ENCODE peak calls at places on chromosome 15, in four cellular contexts. S is HepG2, Q is SK-N-SH, U is K562. O is an unnamed sample.

GRCh38 chr15:34217587-34218225 is 7.1 kb upstream of the EMC4 start:
- DNase-seq in Q (no peak), S (no peak), U (peak; percentile 18), O (no peak)

GRCh38 chr15:92719024-92719423 is 63.4 kb upstream of the FAM174B start:
- DNase-seq in U (no peak), S (no peak), Q (no peak), O (no peak)

GRCh38 chr15:92797168-92798052 is 102.7 kb upstream of the CHD2 start:
- DNase-seq in Q (peak; percentile 62), S (peak; percentile 78), U (peak; percentile 58), O (peak; percentile 73)

GRCh38 chr15:27827336-27827735 is 271.8 kb downstream of the OCA2 start:
- DNase-seq in Q (no peak), S (no peak), U (no peak), O (no peak)

GRCh38 chr15:69403611-69404010 is 10.5 kb upstream of the KIF23 start:
- DNase-seq in Q (no peak), U (no peak), S (no peak), O (no peak)

GRCh38 chr15:45855907-45856579 is 221.2 kb downstream of the SQOR start:
- DNase-seq in U (no peak), Q (no peak), S (no peak), O (no peak)

GRCh38 chr15:66962522-66962921 is 102.9 kb upstream of the SMAD3 start:
- DNase-seq in S (no peak), U (no peak), Q (no peak), O (no peak)

GRCh38 chr15:48021336-48022086 is 99.3 kb upstream of the SLC24A5 start:
- DNase-seq in S (no peak), U (no peak), Q (no peak), O (no peak)

GRCh38 chr15:83793069-83793468 is 139.1 kb downstream of the ADAMTSL3 start:
- DNase-seq in Q (no peak), U (no peak), S (no peak), O (no peak)

GRCh38 chr15:92818658-92819311 is 81.3 kb upstream of the CHD2 start:
- DNase-seq in U (no peak), S (no peak), Q (no peak), O (no peak)

GRCh38 chr15:71228403-71228802 is 113.1 kb downstream of the THSD4 start:
- DNase-seq in Q (no peak), U (no peak), S (no peak), O (no peak)
- H3K4me3 ChIP-seq in Q (no peak overlapping the region), U (no peak overlapping the region), S (no peak overlapping the region), O (no peak overlapping the region)

DNA sequence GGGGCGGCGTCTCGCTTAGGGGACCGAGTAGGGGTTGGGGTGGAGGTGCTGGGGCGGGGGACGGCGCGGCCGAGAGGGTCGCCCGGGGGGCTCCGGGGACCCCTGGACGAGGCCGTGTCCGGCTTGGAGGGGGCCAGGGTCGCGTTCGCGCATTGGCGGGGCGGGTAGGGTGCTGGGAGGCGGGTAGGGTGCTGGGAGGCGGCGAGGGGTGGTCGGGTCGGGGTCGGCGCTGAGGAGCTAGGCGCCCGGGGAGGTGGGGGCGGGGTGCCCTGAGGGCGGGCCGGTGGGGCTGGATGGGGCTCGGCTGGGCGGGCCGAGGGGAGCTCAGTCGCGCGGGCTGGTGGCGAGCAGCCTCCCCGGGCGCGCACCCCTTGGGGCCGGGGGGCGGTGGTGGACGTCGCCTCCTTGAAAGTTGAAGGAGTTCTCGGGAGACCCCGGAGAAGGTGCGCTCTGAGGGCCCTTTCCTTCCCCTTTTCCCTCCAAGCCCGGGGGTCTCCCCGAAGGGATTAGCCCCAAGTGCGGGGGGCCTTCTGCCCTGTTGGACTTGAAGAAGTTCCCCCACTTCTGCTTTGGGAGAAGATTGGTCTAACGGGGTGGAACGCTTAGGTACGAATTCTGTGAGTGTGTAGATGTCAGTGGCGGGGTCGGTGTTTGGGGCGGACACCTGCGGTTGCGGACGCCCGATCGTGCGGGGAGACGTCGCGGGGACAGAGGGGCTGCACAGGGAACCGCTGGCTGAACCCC is 545 bp downstream of the MEF2A start:
- DNase-seq in S (no peak), Q (peak; percentile 76), U (peak; percentile 61), O (no peak)
- TF ChIP-seq ELF1 in S (no peak), Q (no peak), U (no peak), O (no peak)

GRCh38 chr15:51390932-51391432 is 49.5 kb downstream of the GLDN start:
- DNase-seq in S (no peak), U (no peak), Q (no peak), O (no peak)
- H3K4me2 ChIP-seq in S (no peak overlapping the region), U (no peak overlapping the region), Q (no peak overlapping the region), O (no peak overlapping the region)

GRCh38 chr15:88803241-88803919 is at the start of gene ACAN:
- DNase-seq in S (no peak), Q (peak; percentile 72), U (no peak), O (no peak)
- H3K4me3 ChIP-seq in S (no peak within 1 kb of the TSS), Q (no peak within 1 kb of the TSS), U (no peak within 1 kb of the TSS), O (no peak within 1 kb of the TSS)

DNA sequence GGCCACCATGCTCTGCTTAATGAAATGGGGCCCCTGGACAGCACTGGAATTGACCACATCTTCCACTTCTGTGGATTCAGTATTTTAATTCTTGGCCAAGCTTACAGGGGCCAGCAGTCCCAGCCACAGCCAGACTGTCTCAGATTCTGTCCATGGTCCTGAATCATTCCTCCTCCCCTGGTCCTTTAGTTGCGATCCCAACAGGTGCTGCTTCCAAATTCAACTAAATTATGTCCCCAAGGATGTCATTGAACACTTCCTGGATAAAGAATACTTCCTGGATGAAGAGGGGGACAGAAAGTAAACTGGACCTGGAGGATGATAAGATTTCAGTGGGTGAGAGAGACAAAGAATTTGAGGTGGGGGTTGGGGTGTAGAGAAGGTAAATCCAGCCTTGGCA is 111.1 kb upstream of the FOXB1 start:
- DNase-seq in U (no peak), S (no peak), Q (no peak), O (no peak)
- TF ChIP-seq ELF1 in U (no peak), S (no peak), Q (no peak), O (no peak)

GRCh38 chr15:89119489-89120478 is 31.5 kb downstream of the ABHD2 start:
- DNase-seq in Q (no peak), S (peak; percentile 51), U (no peak), O (no peak)
- H3K4me2 ChIP-seq in Q (peak overlapping the region; percentile 23), S (no peak overlapping the region), U (no peak overlapping the region), O (no peak overlapping the region)

DNA sequence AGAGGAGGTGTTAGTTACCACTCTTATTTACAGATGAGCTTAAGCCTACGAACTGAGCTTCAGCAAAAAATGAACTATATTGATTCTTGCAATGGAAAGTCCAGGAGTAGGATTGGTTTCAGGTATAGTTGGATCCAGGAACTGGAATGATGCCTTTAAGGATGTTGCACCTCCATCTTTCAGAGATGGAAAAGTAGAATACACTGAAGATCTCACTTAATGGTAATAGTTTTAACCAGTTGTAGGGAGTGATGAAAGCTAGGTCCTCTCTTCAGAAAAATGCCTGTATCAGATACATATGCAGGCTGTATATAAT is 2.5 kb downstream of the SLC28A1 start:
- DNase-seq in S (no peak), Q (no peak), U (no peak), O (no peak)
- H3K4me3 ChIP-seq in S (peak overlapping the region; percentile 28), Q (no peak overlapping the region), U (no peak overlapping the region), O (no peak overlapping the region)

GRCh38 chr15:60257760-60258159 is 140.0 kb downstream of the ANXA2 start:
- DNase-seq in Q (no peak), U (no peak), S (no peak), O (no peak)
- TF ChIP-seq ELF1 in Q (no peak), U (no peak), S (no peak), O (no peak)

GRCh38 chr15:75672111-75672602 is 24.4 kb downstream of the SNX33 start:
- DNase-seq in U (no peak), S (no peak), Q (no peak), O (no peak)

GRCh38 chr15:75666823-75667501 is 19.2 kb downstream of the SNX33 start:
- DNase-seq in Q (no peak), U (no peak), S (peak; percentile 37), O (peak; percentile 91)

GRCh38 chr15:75671684-75672083 is 24.0 kb downstream of the SNX33 start:
- DNase-seq in S (no peak), U (no peak), Q (no peak), O (no peak)

GRCh38 chr15:75669191-75669878 is 21.6 kb downstream of the SNX33 start:
- DNase-seq in S (no peak), Q (no peak), U (no peak), O (peak; percentile 86)

GRCh38 chr15:75669879-75670212 is 22.1 kb downstream of the SNX33 start:
- DNase-seq in S (no peak), U (no peak), Q (no peak), O (no peak)
- H3K4me2 ChIP-seq in S (no peak overlapping the region), U (no peak overlapping the region), Q (peak overlapping the region; percentile 50), O (peak overlapping the region; percentile 86)

GRCh38 chr15:37220949-37221670 is 120.8 kb upstream of the MEIS2 start:
- DNase-seq in Q (peak; percentile 18), S (no peak), U (no peak), O (no peak)

GRCh38 chr15:37217567-37217966 is 117.2 kb upstream of the MEIS2 start:
- DNase-seq in Q (no peak), S (peak; percentile 22), U (no peak), O (no peak)

GRCh38 chr15:37221671-37222207 is 121.4 kb upstream of the MEIS2 start:
- DNase-seq in S (no peak), Q (peak; percentile 7), U (no peak), O (no peak)

GRCh38 chr15:37218351-37218916 is 118.1 kb upstream of the MEIS2 start:
- DNase-seq in U (no peak), Q (no peak), S (no peak), O (no peak)

DNA sequence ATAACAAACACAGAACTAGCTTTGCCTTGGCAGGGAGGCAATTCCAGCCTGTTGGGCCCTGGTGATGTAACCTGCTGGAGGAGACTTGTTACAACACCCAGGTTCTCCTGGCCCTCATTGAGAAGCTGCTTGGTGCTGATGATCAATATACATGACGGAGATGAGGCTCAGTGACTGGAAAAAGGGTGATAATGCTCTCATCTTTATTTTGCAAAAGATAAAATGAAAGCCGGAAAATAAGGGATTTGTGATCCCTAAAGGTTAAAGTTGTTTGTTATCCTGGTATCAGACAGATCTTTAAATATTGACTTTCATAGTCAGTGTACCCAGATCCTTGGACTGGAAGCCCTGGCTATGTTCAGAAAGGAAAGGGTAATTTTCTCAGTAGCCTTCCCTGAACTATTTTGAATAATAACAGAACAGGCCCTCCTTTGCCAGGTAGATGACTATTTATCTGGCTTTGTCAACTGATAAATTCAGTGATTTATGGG is 118.9 kb upstream of the MEIS2 start:
- DNase-seq in Q (no peak), S (peak; percentile 48), U (no peak), O (no peak)
- H3K4me3 ChIP-seq in Q (no peak overlapping the region), S (no peak overlapping the region), U (no peak overlapping the region), O (no peak overlapping the region)

O was measured in HCT116.